ENCODE peak calls at places on chromosome 18, in seven cellular contexts. One of them, this sample, is unnamed.

GRCh38 chr18:44725300-44726096 is 44.8 kb downstream of the SETBP1 start:
- DNase-seq in gastrocnemius medialis: no peak
- DNase-seq in HT1080: peak
- DNase-seq in NCI-H2171 treated with DMSO at 0.1 percent for 48 hours: no peak
- DNase-seq in fibroblast of pulmonary artery: peak
- DNase-seq in germinal center: peak
- DNase-seq in activated CD8-positive, alpha-beta memory T cell treated with anti-CD3 and anti-CD28 coated beads for 48 hours: peak
- DNase-seq in this sample: no peak

GRCh38 chr18:59744271-59744721 is 47.1 kb upstream of the CCBE1 start:
- DNase-seq in gastrocnemius medialis: no peak
- DNase-seq in HT1080: peak
- DNase-seq in NCI-H2171 treated with DMSO at 0.1 percent for 48 hours: no peak
- DNase-seq in fibroblast of pulmonary artery: peak
- DNase-seq in germinal center: no peak
- DNase-seq in activated CD8-positive, alpha-beta memory T cell treated with anti-CD3 and anti-CD28 coated beads for 48 hours: no peak
- DNase-seq in this sample: peak

GRCh38 chr18:76920974-76921373 is 98.6 kb downstream of the ZNF236 start:
- DNase-seq in gastrocnemius medialis: no peak
- DNase-seq in HT1080: no peak
- DNase-seq in NCI-H2171 treated with DMSO at 0.1 percent for 48 hours: no peak
- DNase-seq in fibroblast of pulmonary artery: no peak
- DNase-seq in germinal center: no peak
- DNase-seq in activated CD8-positive, alpha-beta memory T cell treated with anti-CD3 and anti-CD28 coated beads for 48 hours: no peak
- DNase-seq in this sample: no peak

GRCh38 chr18:46411862-46412690 is 244.9 kb downstream of the LOXHD1 start:
- DNase-seq in gastrocnemius medialis: peak
- DNase-seq in HT1080: no peak
- DNase-seq in NCI-H2171 treated with DMSO at 0.1 percent for 48 hours: peak
- DNase-seq in fibroblast of pulmonary artery: no peak
- DNase-seq in germinal center: no peak
- DNase-seq in activated CD8-positive, alpha-beta memory T cell treated with anti-CD3 and anti-CD28 coated beads for 48 hours: no peak
- DNase-seq in this sample: no peak

GRCh38 chr18:45865466-45865865 is 40.0 kb downstream of the SIGLEC15 start:
- DNase-seq in gastrocnemius medialis: no peak
- DNase-seq in HT1080: no peak
- DNase-seq in NCI-H2171 treated with DMSO at 0.1 percent for 48 hours: no peak
- DNase-seq in fibroblast of pulmonary artery: peak
- DNase-seq in germinal center: no peak
- DNase-seq in activated CD8-positive, alpha-beta memory T cell treated with anti-CD3 and anti-CD28 coated beads for 48 hours: no peak
- DNase-seq in this sample: no peak

GRCh38 chr18:77088977-77089795 is 43.4 kb downstream of the MBP start:
- DNase-seq in gastrocnemius medialis: peak
- DNase-seq in HT1080: no peak
- DNase-seq in NCI-H2171 treated with DMSO at 0.1 percent for 48 hours: peak
- DNase-seq in fibroblast of pulmonary artery: no peak
- DNase-seq in germinal center: no peak
- DNase-seq in activated CD8-positive, alpha-beta memory T cell treated with anti-CD3 and anti-CD28 coated beads for 48 hours: no peak
- DNase-seq in this sample: no peak

GRCh38 chr18:57533399-57533884 is 53.1 kb downstream of the FECH start:
- DNase-seq in gastrocnemius medialis: no peak
- DNase-seq in HT1080: peak
- DNase-seq in NCI-H2171 treated with DMSO at 0.1 percent for 48 hours: peak
- DNase-seq in fibroblast of pulmonary artery: no peak
- DNase-seq in germinal center: no peak
- DNase-seq in activated CD8-positive, alpha-beta memory T cell treated with anti-CD3 and anti-CD28 coated beads for 48 hours: no peak
- DNase-seq in this sample: no peak

GRCh38 chr18:21703241-21703820 is 1.2 kb downstream of the ABHD3 start:
- DNase-seq in gastrocnemius medialis: no peak
- DNase-seq in HT1080: no peak
- DNase-seq in NCI-H2171 treated with DMSO at 0.1 percent for 48 hours: peak
- DNase-seq in fibroblast of pulmonary artery: no peak
- DNase-seq in germinal center: peak
- DNase-seq in activated CD8-positive, alpha-beta memory T cell treated with anti-CD3 and anti-CD28 coated beads for 48 hours: no peak
- DNase-seq in this sample: no peak

This sample was measured in amniotic epithelial cell.